ENCODE peak calls at places on chromosomes 3 and 15, in ten cellular contexts. J is cardiac fibroblast, U is tibial nerve, L is heart left ventricle, C is PC-3, G is left ventricle myocardium inferior, S is choroid plexus epithelial cell, N is fibroblast of lung, H is colonic mucosa, K is astrocyte of the spinal cord. B is an unnamed sample.

GRCh38 chr3:81765425-81765824 is 4.0 kb upstream of the GBE1 start:
- DNase-seq in J (no peak), U (no peak), L (no peak), C (no peak), G (no peak), S (no peak), N (peak; percentile 22), H (no peak), K (no peak), B (no peak)

GRCh38 chr3:115834068-115834467 is 210.8 kb downstream of the GAP43 start:
- DNase-seq in J (peak; percentile 50), U (no peak), L (no peak), C (peak; percentile 78), G (no peak), S (peak; percentile 92), N (peak; percentile 91), H (no peak), K (peak; percentile 90), B (peak; percentile 81)

GRCh38 chr3:75272708-75273107 is 391.4 kb upstream of the FRG2C start:
- DNase-seq in J (peak; percentile 38), U (no peak), L (no peak), C (peak; percentile 16), G (no peak), S (peak; percentile 2), N (peak; percentile 75), H (no peak), K (peak; percentile 49), B (peak; percentile 63)

GRCh38 chr3:49712166-49712565 is 7.3 kb downstream of the AMIGO3 start:
- DNase-seq in J (no peak), U (no peak), L (peak; percentile 38), C (no peak), G (no peak), S (no peak), N (no peak), H (no peak), K (no peak), B (no peak)

GRCh38 chr3:12353796-12354505 is 65.1 kb downstream of the PPARG start:
- DNase-seq in J (peak; percentile 72), U (peak; percentile 47), L (no peak), C (peak; percentile 40), G (no peak), S (peak; percentile 68), N (no peak), H (no peak), K (no peak), B (peak; percentile 83)

GRCh38 chr3:181919375-181919774 is 207.7 kb downstream of the SOX2 start:
- DNase-seq in J (no peak), U (no peak), L (no peak), C (peak; percentile 78), G (no peak), S (no peak), N (peak; percentile 48), H (no peak), K (no peak), B (peak; percentile 84)

GRCh38 chr3:2511356-2511755 is 412.7 kb downstream of the CNTN4 start:
- DNase-seq in J (no peak), U (no peak), L (no peak), C (no peak), G (peak; percentile 27), S (no peak), N (no peak), H (no peak), K (no peak), B (no peak)

GRCh38 chr3:5264093-5264610 is 76.6 kb downstream of the EDEM1 start:
- DNase-seq in J (no peak), U (no peak), L (no peak), C (no peak), G (no peak), S (peak; percentile 2), N (peak; percentile 71), H (no peak), K (no peak), B (no peak)

GRCh38 chr15:80569656-80570055 is 125.5 kb upstream of the ABHD17C start:
- DNase-seq in J (no peak), U (no peak), L (no peak), C (no peak), G (no peak), S (no peak), N (no peak), H (no peak), K (no peak), B (no peak)

GRCh38 chr15:101052031-101052620 is 133.0 kb downstream of the LRRK1 start:
- DNase-seq in J (no peak), U (peak; percentile 2), L (no peak), C (no peak), G (no peak), S (no peak), N (no peak), H (no peak), K (no peak), B (no peak)

GRCh38 chr3:173911446-173911845 is 513.9 kb downstream of the NLGN1 start:
- DNase-seq in J (peak; percentile 5), U (no peak), L (no peak), C (no peak), G (no peak), S (no peak), N (peak; percentile 59), H (no peak), K (no peak), B (no peak)

GRCh38 chr3:25448750-25449684 is 21.0 kb downstream of the RARB start:
- DNase-seq in J (peak; percentile 84), U (peak; percentile 77), L (peak; percentile 94), C (no peak), G (peak; percentile 92), S (peak; percentile 97), N (peak; percentile 87), H (peak; percentile 73), K (peak; percentile 93), B (peak; percentile 65)

GRCh38 chr3:58214484-58215316 is 3.9 kb upstream of the DNASE1L3 start:
- DNase-seq in J (no peak), U (no peak), L (no peak), C (peak; percentile 92), G (no peak), S (peak; percentile 40), N (no peak), H (no peak), K (no peak), B (peak; percentile 53)

GRCh38 chr15:31733424-31733823 is 296.9 kb upstream of the CHRNA7 start:
- DNase-seq in J (no peak), U (no peak), L (no peak), C (no peak), G (no peak), S (no peak), N (no peak), H (no peak), K (no peak), B (no peak)

GRCh38 chr3:73784647-73785420 is 160.1 kb upstream of the PDZRN3 start:
- DNase-seq in J (no peak), U (no peak), L (no peak), C (no peak), G (no peak), S (peak; percentile 64), N (peak; percentile 52), H (no peak), K (peak; percentile 60), B (peak; percentile 73)

DNA sequence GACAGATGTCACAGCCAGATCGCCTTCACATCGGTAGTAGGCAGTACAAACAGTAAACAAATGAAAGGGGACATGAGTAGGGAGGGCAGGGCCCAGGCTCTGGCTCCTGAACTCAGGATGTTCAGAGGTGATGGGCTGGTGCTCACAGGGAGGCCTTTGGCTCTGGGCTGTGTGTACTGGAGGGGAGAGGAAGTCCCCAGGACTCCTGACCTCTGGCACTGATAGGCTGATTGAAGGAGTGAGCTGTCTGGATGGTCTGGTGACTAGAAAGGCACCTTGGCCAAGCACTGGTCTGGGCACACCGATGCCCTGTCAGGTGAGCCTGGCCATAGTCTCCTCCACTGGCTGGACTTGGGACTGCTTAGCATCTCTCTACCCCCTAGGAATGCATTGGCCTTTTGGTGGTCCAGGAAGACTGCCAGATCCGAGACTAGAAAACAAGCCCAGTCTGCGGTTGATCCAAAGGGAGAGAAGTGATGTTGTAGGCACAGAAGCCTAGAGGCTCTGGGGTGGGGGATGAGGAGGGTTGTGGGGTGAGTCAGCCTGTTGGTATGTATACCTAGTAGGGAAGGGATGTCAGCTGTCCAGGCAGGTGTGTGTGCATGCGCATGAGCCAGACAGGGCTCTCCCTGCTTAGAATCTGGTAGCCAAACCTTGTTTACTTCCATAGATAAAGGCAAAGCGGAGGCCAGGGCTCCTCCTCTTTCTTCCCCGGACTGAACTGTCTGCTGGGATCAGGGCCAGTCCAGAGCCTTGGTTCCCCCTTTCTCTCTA is 1.9 kb downstream of the SPINT1 start:
- DNase-seq in J (no peak), U (no peak), L (no peak), C (peak; percentile 97), G (no peak), S (no peak), N (peak; percentile 30), H (peak; percentile 91), K (no peak), B (no peak)
- H3K4me3 ChIP-seq in J (no peak overlapping the region), U (peak overlapping the region; percentile 3), L (no peak overlapping the region), C (peak overlapping the region; percentile 88), G (no peak overlapping the region), S (no peak overlapping the region), N (no peak overlapping the region), H (peak overlapping the region; percentile 81), K (no peak overlapping the region), B (no peak overlapping the region)

DNA sequence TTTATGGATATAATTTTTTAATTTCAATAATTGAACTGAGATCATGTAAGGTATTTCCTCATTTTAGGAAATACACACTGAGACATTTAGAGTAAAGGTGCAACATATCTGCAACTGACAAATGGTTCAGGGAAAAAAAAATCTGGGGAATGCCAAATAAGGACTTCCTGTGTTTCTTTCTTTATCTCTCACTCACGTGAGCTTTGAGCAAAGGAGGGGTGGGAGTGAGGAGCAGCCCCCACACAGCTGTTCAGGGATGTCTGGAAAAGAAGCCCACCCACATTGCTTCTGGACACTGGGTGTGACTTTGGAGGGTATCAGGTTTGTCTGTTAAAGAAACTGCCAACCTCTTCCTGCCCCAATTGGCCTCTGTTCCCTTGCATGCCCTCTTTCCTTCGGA is 5.6 kb upstream of the TP63 start:
- DNase-seq in J (no peak), U (no peak), L (no peak), C (no peak), G (no peak), S (no peak), N (no peak), H (no peak), K (no peak), B (no peak)
- H3K4me3 ChIP-seq in J (no peak overlapping the region), U (no peak overlapping the region), L (no peak overlapping the region), C (no peak overlapping the region), G (no peak overlapping the region), S (no peak overlapping the region), N (no peak overlapping the region), H (no peak overlapping the region), K (no peak overlapping the region), B (no peak overlapping the region)

DNA sequence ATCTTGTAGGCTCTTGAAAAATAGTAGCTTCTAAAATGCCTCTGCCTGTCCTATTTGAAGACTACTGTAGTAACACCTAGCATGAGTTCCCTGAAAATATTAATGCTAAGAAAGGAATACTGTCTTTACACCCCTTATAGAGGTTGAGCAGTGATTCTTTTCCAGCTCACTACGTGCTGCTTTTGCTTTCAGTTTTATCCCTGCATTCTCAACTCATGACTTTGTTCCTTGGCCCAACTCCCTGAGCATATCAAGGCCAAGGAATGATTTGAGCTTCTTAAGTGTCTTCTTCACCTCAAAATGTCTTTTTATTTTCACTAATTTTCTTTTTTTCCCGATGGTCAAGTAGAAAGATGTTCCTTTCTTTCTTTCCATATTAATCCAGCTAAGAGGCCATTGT is 16.5 kb upstream of the P2RY13 start:
- DNase-seq in J (peak; percentile 70), U (peak; percentile 61), L (no peak), C (peak; percentile 10), G (no peak), S (peak; percentile 80), N (peak; percentile 80), H (no peak), K (peak; percentile 73), B (peak; percentile 79)
- H3K4me3 ChIP-seq in J (no peak overlapping the region), U (no peak overlapping the region), L (no peak overlapping the region), C (peak overlapping the region; percentile 9), G (peak overlapping the region; percentile 26), S (no peak overlapping the region), N (peak overlapping the region; percentile 12), H (no peak overlapping the region), K (no peak overlapping the region), B (peak overlapping the region; percentile 20)

GRCh38 chr15:25858952-25859760 is 4.0 kb downstream of the ATP10A start:
- DNase-seq in J (no peak), U (no peak), L (no peak), C (no peak), G (no peak), S (no peak), N (no peak), H (no peak), K (no peak), B (no peak)
- H3K4me3 ChIP-seq in J (no peak overlapping the region), U (no peak overlapping the region), L (no peak overlapping the region), C (no peak overlapping the region), G (no peak overlapping the region), S (no peak overlapping the region), N (no peak overlapping the region), H (no peak overlapping the region), K (no peak overlapping the region), B (no peak overlapping the region)

B was measured in fibroblast of mammary gland.